ENCODE peak calls at places on chromosomes 5 and 9, in nine cellular contexts. One of them, this sample, is unnamed.

GRCh38 chr9:126505697-126506346 is 107.9 kb upstream of the LMX1B start:
- DNase-seq in NCI-H2029 treated with DMSO at 0.1 percent for 48 hours: no peak
- DNase-seq in MV-4-11: no peak
- DNase-seq in CD4-positive, alpha-beta T cell: no peak
- DNase-seq in heart right ventricle: no peak
- DNase-seq in RCC 7860: no peak
- DNase-seq in kidney: peak
- DNase-seq in stimulated activated naive CD4-positive, alpha-beta T cell: no peak
- DNase-seq in frontal cortex: no peak
- DNase-seq in this sample: no peak

GRCh38 chr9:79233542-79233941 is 338.2 kb upstream of the TLE4 start:
- DNase-seq in NCI-H2029 treated with DMSO at 0.1 percent for 48 hours: no peak
- DNase-seq in MV-4-11: peak
- DNase-seq in CD4-positive, alpha-beta T cell: no peak
- DNase-seq in heart right ventricle: no peak
- DNase-seq in RCC 7860: peak
- DNase-seq in kidney: no peak
- DNase-seq in stimulated activated naive CD4-positive, alpha-beta T cell: no peak
- DNase-seq in frontal cortex: no peak
- DNase-seq in this sample: no peak

GRCh38 chr9:37370282-37370681 is 52.2 kb upstream of the GRHPR start:
- DNase-seq in NCI-H2029 treated with DMSO at 0.1 percent for 48 hours: no peak
- DNase-seq in MV-4-11: no peak
- DNase-seq in CD4-positive, alpha-beta T cell: no peak
- DNase-seq in heart right ventricle: no peak
- DNase-seq in RCC 7860: no peak
- DNase-seq in kidney: no peak
- DNase-seq in stimulated activated naive CD4-positive, alpha-beta T cell: no peak
- DNase-seq in frontal cortex: no peak
- DNase-seq in this sample: no peak

GRCh38 chr9:20591223-20591622 is 31.1 kb downstream of the MLLT3 start:
- DNase-seq in NCI-H2029 treated with DMSO at 0.1 percent for 48 hours: no peak
- DNase-seq in MV-4-11: no peak
- DNase-seq in CD4-positive, alpha-beta T cell: no peak
- DNase-seq in heart right ventricle: no peak
- DNase-seq in RCC 7860: no peak
- DNase-seq in kidney: no peak
- DNase-seq in stimulated activated naive CD4-positive, alpha-beta T cell: no peak
- DNase-seq in frontal cortex: no peak
- DNase-seq in this sample: no peak

GRCh38 chr9:26746357-26747072 is 146.1 kb downstream of the CAAP1 start:
- DNase-seq in NCI-H2029 treated with DMSO at 0.1 percent for 48 hours: no peak
- DNase-seq in MV-4-11: no peak
- DNase-seq in CD4-positive, alpha-beta T cell: no peak
- DNase-seq in heart right ventricle: no peak
- DNase-seq in RCC 7860: peak
- DNase-seq in kidney: no peak
- DNase-seq in stimulated activated naive CD4-positive, alpha-beta T cell: no peak
- DNase-seq in frontal cortex: no peak
- DNase-seq in this sample: no peak

GRCh38 chr9:91790912-91791311 is 159.1 kb downstream of the ROR2 start:
- DNase-seq in NCI-H2029 treated with DMSO at 0.1 percent for 48 hours: no peak
- DNase-seq in MV-4-11: no peak
- DNase-seq in CD4-positive, alpha-beta T cell: no peak
- DNase-seq in heart right ventricle: no peak
- DNase-seq in RCC 7860: no peak
- DNase-seq in kidney: no peak
- DNase-seq in stimulated activated naive CD4-positive, alpha-beta T cell: no peak
- DNase-seq in frontal cortex: no peak
- DNase-seq in this sample: no peak

GRCh38 chr5:57175586-57175985 is 1.7 kb downstream of the GPBP1 start:
- DNase-seq in NCI-H2029 treated with DMSO at 0.1 percent for 48 hours: no peak
- DNase-seq in MV-4-11: no peak
- DNase-seq in CD4-positive, alpha-beta T cell: no peak
- DNase-seq in heart right ventricle: no peak
- DNase-seq in RCC 7860: no peak
- DNase-seq in kidney: no peak
- DNase-seq in stimulated activated naive CD4-positive, alpha-beta T cell: peak
- DNase-seq in frontal cortex: no peak
- DNase-seq in this sample: no peak

GRCh38 chr9:35842795-35843194 is 13.8 kb downstream of the TMEM8B start:
- DNase-seq in NCI-H2029 treated with DMSO at 0.1 percent for 48 hours: no peak
- DNase-seq in MV-4-11: no peak
- DNase-seq in CD4-positive, alpha-beta T cell: no peak
- DNase-seq in heart right ventricle: no peak
- DNase-seq in RCC 7860: no peak
- DNase-seq in kidney: no peak
- DNase-seq in stimulated activated naive CD4-positive, alpha-beta T cell: no peak
- DNase-seq in frontal cortex: no peak
- DNase-seq in this sample: no peak

GRCh38 chr5:143573568-143574170 is 170.2 kb upstream of the NR3C1 start:
- DNase-seq in NCI-H2029 treated with DMSO at 0.1 percent for 48 hours: no peak
- DNase-seq in MV-4-11: peak
- DNase-seq in CD4-positive, alpha-beta T cell: no peak
- DNase-seq in heart right ventricle: no peak
- DNase-seq in RCC 7860: no peak
- DNase-seq in kidney: no peak
- DNase-seq in stimulated activated naive CD4-positive, alpha-beta T cell: no peak
- DNase-seq in frontal cortex: no peak
- DNase-seq in this sample: no peak

GRCh38 chr5:146327471-146327870 is 11.2 kb upstream of the POU4F3 start:
- DNase-seq in NCI-H2029 treated with DMSO at 0.1 percent for 48 hours: no peak
- DNase-seq in MV-4-11: no peak
- DNase-seq in CD4-positive, alpha-beta T cell: no peak
- DNase-seq in heart right ventricle: no peak
- DNase-seq in RCC 7860: no peak
- DNase-seq in kidney: no peak
- DNase-seq in stimulated activated naive CD4-positive, alpha-beta T cell: no peak
- DNase-seq in frontal cortex: no peak
- DNase-seq in this sample: no peak

GRCh38 chr9:125829743-125830142 is 82.6 kb downstream of the PBX3 start:
- DNase-seq in NCI-H2029 treated with DMSO at 0.1 percent for 48 hours: peak
- DNase-seq in MV-4-11: no peak
- DNase-seq in CD4-positive, alpha-beta T cell: peak
- DNase-seq in heart right ventricle: no peak
- DNase-seq in RCC 7860: no peak
- DNase-seq in kidney: peak
- DNase-seq in stimulated activated naive CD4-positive, alpha-beta T cell: peak
- DNase-seq in frontal cortex: no peak
- DNase-seq in this sample: no peak

GRCh38 chr9:14238518-14238917 is 75.4 kb downstream of the NFIB start:
- DNase-seq in NCI-H2029 treated with DMSO at 0.1 percent for 48 hours: no peak
- DNase-seq in MV-4-11: no peak
- DNase-seq in CD4-positive, alpha-beta T cell: no peak
- DNase-seq in heart right ventricle: no peak
- DNase-seq in RCC 7860: peak
- DNase-seq in kidney: no peak
- DNase-seq in stimulated activated naive CD4-positive, alpha-beta T cell: no peak
- DNase-seq in frontal cortex: no peak
- DNase-seq in this sample: no peak

GRCh38 chr9:127876764-127877562 is 512 bp downstream of the AK1 start:
- DNase-seq in NCI-H2029 treated with DMSO at 0.1 percent for 48 hours: no peak
- DNase-seq in MV-4-11: no peak
- DNase-seq in CD4-positive, alpha-beta T cell: no peak
- DNase-seq in heart right ventricle: peak
- DNase-seq in RCC 7860: no peak
- DNase-seq in kidney: no peak
- DNase-seq in stimulated activated naive CD4-positive, alpha-beta T cell: no peak
- DNase-seq in frontal cortex: no peak
- DNase-seq in this sample: no peak

GRCh38 chr5:131980696-131981095 is 30.8 kb downstream of the ACSL6 start:
- DNase-seq in NCI-H2029 treated with DMSO at 0.1 percent for 48 hours: no peak
- DNase-seq in MV-4-11: no peak
- DNase-seq in CD4-positive, alpha-beta T cell: no peak
- DNase-seq in heart right ventricle: no peak
- DNase-seq in RCC 7860: no peak
- DNase-seq in kidney: peak
- DNase-seq in stimulated activated naive CD4-positive, alpha-beta T cell: no peak
- DNase-seq in frontal cortex: no peak
- DNase-seq in this sample: no peak

GRCh38 chr5:83096660-83097334 is 19.4 kb downstream of the XRCC4 start:
- DNase-seq in NCI-H2029 treated with DMSO at 0.1 percent for 48 hours: no peak
- DNase-seq in MV-4-11: peak
- DNase-seq in CD4-positive, alpha-beta T cell: no peak
- DNase-seq in heart right ventricle: no peak
- DNase-seq in RCC 7860: no peak
- DNase-seq in kidney: no peak
- DNase-seq in stimulated activated naive CD4-positive, alpha-beta T cell: no peak
- DNase-seq in frontal cortex: no peak
- DNase-seq in this sample: no peak

GRCh38 chr5:156219483-156219882 is 107.5 kb upstream of the SGCD start:
- DNase-seq in NCI-H2029 treated with DMSO at 0.1 percent for 48 hours: no peak
- DNase-seq in MV-4-11: no peak
- DNase-seq in CD4-positive, alpha-beta T cell: no peak
- DNase-seq in heart right ventricle: no peak
- DNase-seq in RCC 7860: no peak
- DNase-seq in kidney: no peak
- DNase-seq in stimulated activated naive CD4-positive, alpha-beta T cell: no peak
- DNase-seq in frontal cortex: no peak
- DNase-seq in this sample: no peak

This sample was measured in LNCaP clone FGC.